ENCODE peak calls at places on chromosome 15, in six cellular contexts. S is IMR-90, Y is adipocyte, L is upper lobe of right lung, R is AG04450, V is cardiac muscle cell. N is an unnamed sample.

GRCh38 chr15:93058128-93058527 is 30.9 kb downstream of the RGMA start:
- DNase-seq in S (no peak), Y (no peak), L (no peak), R (no peak), V (no peak), N (no peak)

GRCh38 chr15:63044645-63045437 is 2.3 kb downstream of the TPM1 start:
- DNase-seq in S (peak), Y (peak), L (no peak), R (no peak), V (peak), N (no peak)

GRCh38 chr15:78105541-78106241 is 13.3 kb downstream of the SH2D7 start:
- DNase-seq in S (peak), Y (no peak), L (peak), R (no peak), V (no peak), N (no peak)

GRCh38 chr15:39127925-39128617 is 452.8 kb upstream of the THBS1 start:
- DNase-seq in S (peak), Y (peak), L (no peak), R (peak), V (peak), N (no peak)

GRCh38 chr15:100853676-100854440 is 25.8 kb upstream of the ALDH1A3 start:
- DNase-seq in S (no peak), Y (no peak), L (no peak), R (no peak), V (no peak), N (no peak)

GRCh38 chr15:58987501-58988010 is at the start of gene RNF111:
- DNase-seq in S (peak), Y (peak), L (peak), R (peak), V (peak), N (peak)

GRCh38 chr15:60077581-60078359 is 73.7 kb downstream of the FOXB1 start:
- DNase-seq in S (no peak), Y (no peak), L (no peak), R (no peak), V (no peak), N (no peak)

GRCh38 chr15:100558771-100559254 is 30.1 kb upstream of the CERS3 start:
- DNase-seq in S (no peak), Y (no peak), L (no peak), R (no peak), V (no peak), N (no peak)

GRCh38 chr15:88812137-88812536 is 8.9 kb downstream of the ACAN start:
- DNase-seq in S (no peak), Y (no peak), L (no peak), R (no peak), V (no peak), N (no peak)

GRCh38 chr15:24954783-24955548 is at the start of the genes SNRPN and SNURF:
- DNase-seq in S (peak), Y (peak), L (peak), R (peak), V (peak), N (peak)

GRCh38 chr15:88950600-88951160 is 37.5 kb upstream of the MFGE8 start:
- DNase-seq in S (no peak), Y (no peak), L (no peak), R (no peak), V (no peak), N (no peak)

GRCh38 chr15:41941644-41942415 is 30.5 kb downstream of the EHD4 start:
- DNase-seq in S (no peak), Y (no peak), L (no peak), R (no peak), V (no peak), N (no peak)

GRCh38 chr15:70875001-70875782 is 17.0 kb downstream of the THAP10 start:
- DNase-seq in S (peak), Y (peak), L (no peak), R (no peak), V (peak), N (no peak)

GRCh38 chr15:92527197-92527596 is 128.4 kb downstream of the FAM174B start:
- DNase-seq in S (no peak), Y (peak), L (no peak), R (no peak), V (no peak), N (no peak)

GRCh38 chr15:95567686-95568085 is 762.8 kb upstream of the NR2F2 start:
- DNase-seq in S (peak), Y (no peak), L (no peak), R (no peak), V (no peak), N (no peak)

GRCh38 chr15:70486451-70487379 is 276.6 kb downstream of the UACA start:
- DNase-seq in S (peak), Y (peak), L (peak), R (peak), V (no peak), N (peak)

GRCh38 chr15:27884726-27885125 is 214.4 kb downstream of the OCA2 start:
- DNase-seq in S (no peak), Y (no peak), L (no peak), R (no peak), V (no peak), N (no peak)

GRCh38 chr15:70271422-70272088 is 173.8 kb upstream of the TLE3 start:
- DNase-seq in S (peak), Y (peak), L (no peak), R (peak), V (no peak), N (no peak)

GRCh38 chr15:90219421-90220141 is 14.2 kb downstream of the CIB1 start:
- DNase-seq in S (no peak), Y (peak), L (no peak), R (no peak), V (peak), N (peak)

GRCh38 chr15:47390208-47390765 is 327.0 kb upstream of the SEMA6D start:
- DNase-seq in S (no peak), Y (no peak), L (no peak), R (no peak), V (no peak), N (no peak)

GRCh38 chr15:51097553-51098330 is 3.0 kb upstream of the TNFAIP8L3 start:
- DNase-seq in S (peak), Y (peak), L (no peak), R (no peak), V (no peak), N (no peak)

GRCh38 chr15:75868019-75868418 is 24.8 kb downstream of the UBE2Q2 start:
- DNase-seq in S (peak), Y (no peak), L (no peak), R (no peak), V (no peak), N (no peak)

GRCh38 chr15:75867428-75867827 is 24.2 kb downstream of the UBE2Q2 start:
- DNase-seq in S (no peak), Y (no peak), L (no peak), R (no peak), V (no peak), N (no peak)

GRCh38 chr15:75872400-75872990 is 29.2 kb downstream of the UBE2Q2 start:
- DNase-seq in S (no peak), Y (no peak), L (no peak), R (no peak), V (no peak), N (no peak)

GRCh38 chr15:75866916-75867315 is 23.7 kb downstream of the UBE2Q2 start:
- DNase-seq in S (no peak), Y (no peak), L (no peak), R (no peak), V (no peak), N (no peak)

GRCh38 chr15:75869446-75869845 is 26.2 kb downstream of the UBE2Q2 start:
- DNase-seq in S (no peak), Y (no peak), L (no peak), R (no peak), V (no peak), N (no peak)
- H3K4me3 ChIP-seq in S (no peak), Y (no peak), L (no peak), R (no peak), V (no peak), N (no peak)

DNA sequence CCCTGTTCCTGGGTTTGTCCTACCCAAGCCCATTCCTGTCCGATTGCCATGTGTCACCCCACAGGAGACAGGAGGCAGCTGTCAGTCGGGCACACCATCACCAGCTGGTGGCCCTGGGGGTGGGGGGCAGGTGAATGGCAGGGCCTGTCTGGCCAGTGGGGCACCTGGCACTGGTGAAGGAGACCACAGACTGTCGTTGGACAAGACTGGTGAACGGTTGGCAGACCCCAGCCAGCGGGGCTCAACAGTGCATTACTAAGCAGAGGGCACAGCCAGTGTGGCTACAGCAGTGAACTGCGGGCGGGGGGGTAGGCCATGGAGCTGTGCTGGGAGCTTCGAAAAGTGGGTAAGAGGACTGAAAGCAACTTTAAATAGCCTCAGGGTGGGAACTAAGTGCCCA is 2.1 kb downstream of the SEMA7A start:
- DNase-seq in S (no peak), Y (no peak), L (no peak), R (no peak), V (no peak), N (no peak)
- H3K4me3 ChIP-seq in S (no peak), Y (peak), L (no peak), R (peak), V (no peak), N (no peak)

GRCh38 chr15:87573534-87573933 is 683.0 kb downstream of the NTRK3 start:
- DNase-seq in S (no peak), Y (no peak), L (no peak), R (no peak), V (no peak), N (no peak)

GRCh38 chr15:87566236-87566635 is 690.3 kb downstream of the NTRK3 start:
- DNase-seq in S (no peak), Y (no peak), L (no peak), R (no peak), V (no peak), N (no peak)

GRCh38 chr15:87572381-87572780 is 684.2 kb downstream of the NTRK3 start:
- DNase-seq in S (no peak), Y (no peak), L (no peak), R (no peak), V (peak), N (no peak)

GRCh38 chr15:87567399-87567798 is 689.1 kb downstream of the NTRK3 start:
- DNase-seq in S (no peak), Y (no peak), L (no peak), R (no peak), V (no peak), N (no peak)

DNA sequence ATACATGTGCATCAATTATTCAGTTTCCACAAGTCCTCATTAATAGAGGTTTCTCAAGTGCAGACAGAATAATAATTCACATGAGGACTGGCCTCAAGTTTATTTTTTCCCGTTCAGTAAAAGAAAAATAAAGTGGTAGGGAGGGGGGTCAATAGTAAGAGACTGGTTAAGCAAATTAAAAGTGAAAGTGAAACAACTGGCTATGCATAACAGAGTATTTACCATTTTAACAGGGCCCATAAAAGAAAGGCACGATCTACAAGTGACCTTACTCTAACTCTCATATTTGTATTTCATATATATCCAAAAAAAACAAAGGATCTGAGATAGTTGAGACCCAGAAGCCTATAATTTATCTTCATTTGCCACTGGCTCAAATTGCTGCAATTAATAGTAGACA is 686.4 kb downstream of the NTRK3 start:
- DNase-seq in S (no peak), Y (no peak), L (no peak), R (no peak), V (no peak), N (no peak)
- H3K4me3 ChIP-seq in S (no peak), Y (no peak), L (peak), R (no peak), V (no peak), N (no peak)

GRCh38 chr15:31265871-31266711 is 60.5 kb upstream of the KLF13 start:
- DNase-seq in S (no peak), Y (peak), L (peak), R (no peak), V (no peak), N (peak)
- H3K4me3 ChIP-seq in S (no peak), Y (no peak), L (no peak), R (no peak), V (no peak), N (peak)

DNA sequence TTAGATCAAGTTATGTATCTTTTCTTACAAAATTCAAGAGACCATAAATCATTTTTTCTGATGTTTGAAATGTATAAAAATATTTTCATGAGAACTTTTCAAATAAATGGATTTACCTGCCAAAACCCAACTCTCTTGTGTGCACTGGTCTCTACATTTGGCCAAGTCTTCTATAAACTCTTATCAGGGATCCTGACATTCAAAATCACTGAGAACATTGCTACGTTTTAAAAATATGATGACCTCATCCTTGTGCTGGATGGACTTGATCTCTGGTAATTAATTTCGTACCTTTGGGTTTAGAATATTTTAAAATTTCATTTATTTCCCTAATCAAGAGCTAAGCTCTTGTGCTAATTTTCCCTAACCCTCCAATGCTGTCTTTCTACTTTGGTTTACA is 127.4 kb downstream of the ATP8B4 start:
- DNase-seq in S (no peak), Y (no peak), L (no peak), R (no peak), V (no peak), N (no peak)
- H3K4me3 ChIP-seq in S (no peak), Y (no peak), L (no peak), R (no peak), V (no peak), N (no peak)

GRCh38 chr15:82647045-82647834 is at the start of gene CPEB1:
- DNase-seq in S (peak), Y (peak), L (no peak), R (no peak), V (peak), N (peak)
- H3K4me3 ChIP-seq in S (peak), Y (peak), L (peak), R (peak), V (peak), N (peak)

GRCh38 chr15:67523337-67523736 is 2.4 kb downstream of the C15orf61 start:
- DNase-seq in S (no peak), Y (no peak), L (no peak), R (no peak), V (no peak), N (no peak)
- H3K4me3 ChIP-seq in S (no peak), Y (peak), L (peak), R (peak), V (no peak), N (no peak)